ENCODE peak calls at places on chromosomes 13 and 19, in six cellular contexts. J is Peyer's patch, I is adrenal gland, Y is breast epithelium, T is IMR-90, W is uterus. G is an unnamed sample.

GRCh38 chr19:36031308-36031707 is 1.4 kb downstream of the CLIP3 start:
- DNase-seq in J (no peak), I (no peak), Y (no peak), T (no peak), W (no peak), G (no peak)

GRCh38 chr19:56253737-56254136 is 18.8 kb upstream of the EDDM13 start:
- DNase-seq in J (no peak), I (no peak), Y (no peak), T (peak; percentile 71), W (no peak), G (no peak)

GRCh38 chr13:112967666-112968379 is 1.2 kb upstream of the MCF2L start:
- DNase-seq in J (no peak), I (no peak), Y (no peak), T (no peak), W (no peak), G (no peak)

GRCh38 chr19:5695649-5696195 is 5.6 kb downstream of the RPL36 start:
- DNase-seq in J (no peak), I (no peak), Y (no peak), T (no peak), W (no peak), G (no peak)

GRCh38 chr19:58352760-58353671 is at the start of gene A1BG:
- DNase-seq in J (no peak), I (no peak), Y (no peak), T (no peak), W (no peak), G (no peak)

GRCh38 chr19:52048604-52049493 is at the start of gene ZNF432:
- DNase-seq in J (peak; percentile 85), I (peak; percentile 97), Y (peak; percentile 91), T (peak; percentile 91), W (peak; percentile 92), G (peak; percentile 96)

GRCh38 chr13:99496322-99497142 is 4.7 kb upstream of the TM9SF2 start:
- DNase-seq in J (peak; percentile 74), I (peak; percentile 87), Y (peak; percentile 42), T (peak; percentile 15), W (peak; percentile 72), G (peak; percentile 21)

GRCh38 chr13:24148414-24149305 is 11.9 kb upstream of the SPATA13 start:
- DNase-seq in J (no peak), I (peak; percentile 88), Y (peak; percentile 84), T (peak; percentile 99), W (no peak), G (peak; percentile 17)

GRCh38 chr13:75339635-75340374 is 142.2 kb downstream of the TBC1D4 start:
- DNase-seq in J (no peak), I (no peak), Y (no peak), T (no peak), W (no peak), G (no peak)

GRCh38 chr19:11203194-11204075 is 6.1 kb upstream of the KANK2 start:
- DNase-seq in J (peak; percentile 41), I (peak; percentile 95), Y (peak; percentile 81), T (peak; percentile 71), W (peak; percentile 98), G (peak; percentile 89)

GRCh38 chr19:42567567-42567966 is 27.2 kb downstream of the CEACAM8 start:
- DNase-seq in J (no peak), I (no peak), Y (no peak), T (no peak), W (no peak), G (no peak)

GRCh38 chr19:12773571-12773970 is 1.8 kb downstream of the HOOK2 start:
- DNase-seq in J (no peak), I (peak; percentile 52), Y (no peak), T (peak; percentile 35), W (no peak), G (no peak)

GRCh38 chr13:33279898-33280549 is 5.5 kb downstream of the STARD13 start:
- DNase-seq in J (no peak), I (no peak), Y (peak; percentile 54), T (peak; percentile 71), W (no peak), G (no peak)

GRCh38 chr19:7382694-7383093 is 34.0 kb downstream of the ARHGEF18 start:
- DNase-seq in J (no peak), I (no peak), Y (no peak), T (no peak), W (no peak), G (no peak)

GRCh38 chr19:13154911-13155471 is 4.8 kb downstream of the IER2 start:
- DNase-seq in J (peak; percentile 68), I (peak; percentile 77), Y (peak; percentile 95), T (peak; percentile 65), W (peak; percentile 74), G (peak; percentile 96)

GRCh38 chr13:95641291-95641811 is 3.2 kb downstream of the DZIP1 start:
- DNase-seq in J (no peak), I (no peak), Y (no peak), T (peak; percentile 27), W (peak; percentile 27), G (peak; percentile 36)

GRCh38 chr13:26872444-26873173 is 112.0 kb upstream of the GPR12 start:
- DNase-seq in J (peak; percentile 24), I (peak; percentile 55), Y (no peak), T (peak; percentile 31), W (no peak), G (peak; percentile 4)

GRCh38 chr13:42650470-42650869 is 76.5 kb downstream of the TNFSF11 start:
- DNase-seq in J (no peak), I (no peak), Y (no peak), T (no peak), W (no peak), G (no peak)

GRCh38 chr13:84645196-84646071 is 763.2 kb upstream of the SLITRK1 start:
- DNase-seq in J (no peak), I (no peak), Y (no peak), T (peak; percentile 71), W (no peak), G (peak; percentile 13)

GRCh38 chr13:49108204-49108603 is 111.9 kb upstream of the MLNR start:
- DNase-seq in J (no peak), I (no peak), Y (no peak), T (no peak), W (no peak), G (no peak)

GRCh38 chr13:110629735-110630134 is 14.4 kb downstream of the NAXD start:
- DNase-seq in J (no peak), I (no peak), Y (no peak), T (no peak), W (no peak), G (no peak)

GRCh38 chr19:22286151-22286810 is at the start of gene ZNF729:
- DNase-seq in J (no peak), I (no peak), Y (peak; percentile 58), T (no peak), W (no peak), G (no peak)

GRCh38 chr19:49559928-49560327 is 20.4 kb downstream of the NOSIP start:
- DNase-seq in J (no peak), I (no peak), Y (no peak), T (no peak), W (no peak), G (no peak)

GRCh38 chr13:91162180-91162579 is 185.3 kb upstream of the MIR17HG start:
- DNase-seq in J (no peak), I (no peak), Y (no peak), T (no peak), W (no peak), G (no peak)

GRCh38 chr19:57096640-57097361 is 23.0 kb upstream of the USP29 start:
- DNase-seq in J (no peak), I (no peak), Y (no peak), T (no peak), W (no peak), G (no peak)

DNA sequence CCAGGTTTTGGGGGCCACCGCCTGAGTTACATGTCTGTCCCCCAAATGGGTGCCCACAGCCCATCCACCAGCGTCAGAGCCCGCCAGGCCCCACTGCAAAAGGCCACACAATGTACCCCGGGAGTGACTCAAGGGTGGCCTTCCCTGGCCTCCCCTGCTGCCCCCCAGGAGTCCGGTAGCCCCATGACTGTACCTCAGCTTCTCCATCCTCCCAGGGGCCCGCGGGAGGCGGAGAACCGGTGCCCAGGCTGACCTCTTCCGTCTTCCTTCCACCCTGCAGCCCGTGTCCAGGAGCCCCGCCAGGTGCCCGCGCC is 10.5 kb downstream of the CBARP start:
- DNase-seq in J (no peak), I (no peak), Y (no peak), T (no peak), W (no peak), G (no peak)
- TF ChIP-seq POLR2A in J (no peak), I (no peak), Y (no peak), T (peak; percentile 28), W (no peak), G (no peak)

GRCh38 chr13:30871713-30872029 is 34.4 kb upstream of the MEDAG start:
- DNase-seq in J (no peak), I (no peak), Y (no peak), T (no peak), W (no peak), G (no peak)

GRCh38 chr13:30868806-30869470 is 37.1 kb upstream of the MEDAG start:
- DNase-seq in J (no peak), I (no peak), Y (no peak), T (peak; percentile 45), W (no peak), G (no peak)

GRCh38 chr13:30870916-30871712 is 35.0 kb upstream of the MEDAG start:
- DNase-seq in J (no peak), I (no peak), Y (no peak), T (no peak), W (no peak), G (no peak)

GRCh38 chr13:30869491-30869890 is 36.6 kb upstream of the MEDAG start:
- DNase-seq in J (no peak), I (no peak), Y (no peak), T (peak; percentile 50), W (no peak), G (no peak)

DNA sequence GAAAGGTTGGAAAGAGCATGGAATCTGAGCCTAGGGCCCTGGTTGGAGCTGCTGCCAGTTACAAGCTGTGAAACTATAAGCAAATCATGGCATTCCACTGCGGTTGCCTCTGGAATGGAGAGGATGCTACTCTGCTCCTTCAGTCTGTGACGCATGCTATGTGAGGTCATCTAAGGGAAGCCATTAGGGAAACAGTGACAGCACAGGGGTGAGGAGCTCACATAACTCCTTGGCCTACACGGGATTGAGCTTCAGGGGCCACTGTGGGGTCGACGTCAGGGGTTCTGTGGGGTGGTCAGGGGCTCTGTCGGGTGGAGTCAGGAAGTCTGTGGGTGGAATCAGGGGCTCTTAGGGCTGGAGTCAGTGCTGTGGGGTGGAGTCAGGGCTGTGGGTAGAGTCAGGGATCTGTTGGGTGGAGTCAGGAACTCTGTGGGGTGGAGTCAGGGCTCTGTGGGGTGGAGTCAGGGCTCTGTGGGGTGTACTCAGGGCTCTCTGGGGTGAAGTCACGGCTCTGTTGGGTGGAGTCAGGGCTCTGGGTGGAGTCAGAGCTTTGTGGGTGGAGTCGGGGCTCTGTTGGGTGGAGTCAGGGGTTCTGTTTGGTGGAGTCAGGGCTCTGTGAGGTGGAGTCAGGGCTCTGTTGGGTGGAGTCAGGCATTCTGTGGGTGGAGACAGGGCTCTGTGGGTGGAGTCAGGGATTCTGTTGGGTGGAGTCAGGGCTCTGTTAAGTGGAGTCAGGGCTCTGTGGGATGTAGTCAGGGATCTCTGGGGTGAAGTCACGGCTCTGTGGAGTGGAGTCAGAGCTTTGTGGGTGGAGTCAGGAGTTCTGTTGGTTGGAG is 35.8 kb upstream of the MEDAG start:
- DNase-seq in J (no peak), I (peak; percentile 73), Y (peak; percentile 78), T (peak; percentile 100), W (peak; percentile 84), G (peak; percentile 31)
- H3K4me3 ChIP-seq in J (no peak overlapping the region), I (no peak overlapping the region), Y (no peak overlapping the region), T (peak overlapping the region; percentile 8), W (no peak overlapping the region), G (no peak overlapping the region)

GRCh38 chr19:34963531-34964406 is at the start of gene ZNF792:
- DNase-seq in J (peak; percentile 70), I (peak; percentile 56), Y (peak; percentile 34), T (peak; percentile 34), W (peak; percentile 54), G (peak; percentile 61)
- TF ChIP-seq POLR2A in J (peak; percentile 10), I (no peak), Y (no peak), T (no peak), W (no peak), G (no peak)

GRCh38 chr19:8505680-8506401 is 3.4 kb upstream of the PRAM1 start:
- DNase-seq in J (peak; percentile 82), I (peak; percentile 72), Y (peak; percentile 60), T (peak; percentile 49), W (peak; percentile 76), G (peak; percentile 82)
- H3K4me3 ChIP-seq in J (peak overlapping the region; percentile 67), I (no peak overlapping the region), Y (peak overlapping the region; percentile 48), T (peak overlapping the region; percentile 35), W (peak overlapping the region; percentile 54), G (peak overlapping the region; percentile 30)